ENCODE peak calls at places on chromosome 13, in six cellular contexts. One of them, this sample, is unnamed.

GRCh38 chr13:42649761-42650289 is 75.9 kb downstream of the TNFSF11 start:
- DNase-seq in thoracic aorta: no peak
- DNase-seq in H1: no peak
- DNase-seq in NT2/D1: no peak
- DNase-seq in brain microvascular endothelial cell: no peak
- DNase-seq in A673: peak; percentile 14
- DNase-seq in this sample: peak; percentile 15

GRCh38 chr13:27211771-27212364 is 39.5 kb upstream of the RPL21 start:
- DNase-seq in NT2/D1: no peak
- DNase-seq in A673: no peak
- DNase-seq in H1: no peak
- DNase-seq in brain microvascular endothelial cell: peak; percentile 82
- DNase-seq in thoracic aorta: no peak
- DNase-seq in this sample: peak; percentile 77

GRCh38 chr13:47904891-47905290 is 96.2 kb downstream of the SUCLA2 start:
- DNase-seq in thoracic aorta: no peak
- DNase-seq in H1: no peak
- DNase-seq in NT2/D1: no peak
- DNase-seq in A673: peak; percentile 62
- DNase-seq in brain microvascular endothelial cell: no peak
- DNase-seq in this sample: no peak

GRCh38 chr13:59144700-59145099 is 1019.0 kb downstream of the DIAPH3 start:
- DNase-seq in brain microvascular endothelial cell: no peak
- DNase-seq in NT2/D1: no peak
- DNase-seq in H1: no peak
- DNase-seq in A673: no peak
- DNase-seq in thoracic aorta: no peak
- DNase-seq in this sample: peak; percentile 77

GRCh38 chr13:73844986-73845385 is 289.2 kb downstream of the KLF12 start:
- DNase-seq in thoracic aorta: no peak
- DNase-seq in NT2/D1: no peak
- DNase-seq in H1: no peak
- DNase-seq in brain microvascular endothelial cell: no peak
- DNase-seq in A673: no peak
- DNase-seq in this sample: no peak

GRCh38 chr13:62910541-62910940 is 1494.9 kb upstream of the PCDH20 start:
- DNase-seq in NT2/D1: no peak
- DNase-seq in A673: peak; percentile 43
- DNase-seq in brain microvascular endothelial cell: no peak
- DNase-seq in H1: no peak
- DNase-seq in thoracic aorta: no peak
- DNase-seq in this sample: no peak

GRCh38 chr13:45269204-45269603 is 68.4 kb upstream of the KCTD4 start:
- DNase-seq in A673: no peak
- DNase-seq in NT2/D1: no peak
- DNase-seq in brain microvascular endothelial cell: peak; percentile 7
- DNase-seq in thoracic aorta: no peak
- DNase-seq in H1: no peak
- DNase-seq in this sample: peak; percentile 55

GRCh38 chr13:61838568-61838967 is 422.9 kb upstream of the PCDH20 start:
- DNase-seq in A673: no peak
- DNase-seq in NT2/D1: no peak
- DNase-seq in H1: no peak
- DNase-seq in brain microvascular endothelial cell: no peak
- DNase-seq in thoracic aorta: no peak
- DNase-seq in this sample: no peak

GRCh38 chr13:114275309-114275708 is 6.1 kb upstream of the UPF3A start:
- DNase-seq in NT2/D1: no peak
- DNase-seq in H1: no peak
- DNase-seq in A673: no peak
- DNase-seq in brain microvascular endothelial cell: no peak
- DNase-seq in thoracic aorta: no peak
- DNase-seq in this sample: no peak

GRCh38 chr13:20945952-20946383 is 43.4 kb upstream of the XPO4 start:
- DNase-seq in brain microvascular endothelial cell: no peak
- DNase-seq in NT2/D1: no peak
- DNase-seq in thoracic aorta: no peak
- DNase-seq in H1: peak; percentile 56
- DNase-seq in A673: no peak
- DNase-seq in this sample: peak; percentile 29

GRCh38 chr13:25965596-25965995 is 86.2 kb downstream of the SHISA2 start:
- DNase-seq in NT2/D1: no peak
- DNase-seq in A673: no peak
- DNase-seq in brain microvascular endothelial cell: no peak
- DNase-seq in H1: no peak
- DNase-seq in thoracic aorta: no peak
- DNase-seq in this sample: no peak

GRCh38 chr13:34349091-34349722 is 531.3 kb downstream of the RFC3 start:
- DNase-seq in NT2/D1: no peak
- DNase-seq in H1: no peak
- DNase-seq in thoracic aorta: no peak
- DNase-seq in A673: no peak
- DNase-seq in brain microvascular endothelial cell: peak; percentile 97
- DNase-seq in this sample: no peak

GRCh38 chr13:92158335-92158734 is 759.9 kb downstream of the GPC5 start:
- DNase-seq in A673: no peak
- DNase-seq in H1: no peak
- DNase-seq in brain microvascular endothelial cell: peak; percentile 13
- DNase-seq in NT2/D1: no peak
- DNase-seq in thoracic aorta: no peak
- DNase-seq in this sample: no peak

GRCh38 chr13:31848621-31849020 is 109.3 kb downstream of the RXFP2 start:
- DNase-seq in thoracic aorta: no peak
- DNase-seq in H1: no peak
- DNase-seq in A673: no peak
- DNase-seq in NT2/D1: no peak
- DNase-seq in brain microvascular endothelial cell: no peak
- DNase-seq in this sample: no peak

GRCh38 chr13:29523199-29523931 is 72.1 kb downstream of the SLC7A1 start:
- DNase-seq in brain microvascular endothelial cell: peak; percentile 95
- DNase-seq in A673: no peak
- DNase-seq in H1: no peak
- DNase-seq in NT2/D1: no peak
- DNase-seq in thoracic aorta: no peak
- DNase-seq in this sample: no peak

GRCh38 chr13:93265800-93266199 is 39.2 kb downstream of the GPC6 start:
- DNase-seq in thoracic aorta: no peak
- DNase-seq in NT2/D1: no peak
- DNase-seq in A673: no peak
- DNase-seq in brain microvascular endothelial cell: no peak
- DNase-seq in H1: no peak
- DNase-seq in this sample: no peak

GRCh38 chr13:99969368-99969933 is 2.1 kb downstream of the ZIC5 start:
- DNase-seq in NT2/D1: no peak
- DNase-seq in brain microvascular endothelial cell: no peak
- DNase-seq in H1: no peak
- DNase-seq in thoracic aorta: no peak
- DNase-seq in A673: no peak
- DNase-seq in this sample: peak; percentile 32
- H3K27me3 ChIP-seq in NT2/D1: peaks cover 60% of the 10 kb centered on the region
- H3K27me3 ChIP-seq in brain microvascular endothelial cell: peaks cover 16% of the 10 kb centered on the region
- H3K27me3 ChIP-seq in H1: no peaks in the 10 kb centered on the region
- H3K27me3 ChIP-seq in thoracic aorta: peaks cover 45% of the 10 kb centered on the region
- H3K27me3 ChIP-seq in A673: no peaks in the 10 kb centered on the region
- H3K27me3 ChIP-seq in this sample: peaks cover 88% of the 10 kb centered on the region

DNA sequence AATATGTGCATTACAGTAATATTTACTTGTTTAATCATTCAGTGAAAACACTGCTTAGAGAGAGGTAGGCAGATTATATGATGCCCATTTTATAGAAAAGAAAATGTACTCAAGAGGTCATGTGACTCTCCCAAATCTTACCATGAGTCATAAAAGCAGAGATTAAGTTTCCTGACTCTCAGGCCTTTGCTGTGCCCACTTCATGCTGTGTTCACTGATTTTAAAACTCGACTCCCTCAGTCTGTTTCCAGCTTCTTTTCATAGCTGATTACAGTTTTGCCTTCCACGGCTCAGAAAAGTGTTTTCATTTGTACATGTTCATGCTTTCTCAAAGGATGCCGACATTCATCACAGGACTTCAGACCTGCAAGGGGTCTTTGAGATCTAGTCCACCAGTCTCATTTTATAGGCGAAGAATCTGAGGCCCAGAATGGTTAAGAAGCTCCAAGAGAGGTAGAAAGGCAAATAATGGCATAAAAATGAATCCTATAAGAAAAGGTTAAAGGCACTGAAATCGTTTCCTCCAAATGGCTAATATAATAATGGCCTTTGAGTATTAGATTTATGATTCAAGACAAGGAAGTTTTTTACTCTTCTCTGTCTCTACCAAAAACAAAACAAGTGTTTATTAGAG is 9.0 kb upstream of the IPO5 start:
- DNase-seq in H1: no peak
- DNase-seq in A673: peak; percentile 86
- DNase-seq in brain microvascular endothelial cell: peak; percentile 41
- DNase-seq in thoracic aorta: no peak
- DNase-seq in NT2/D1: no peak
- DNase-seq in this sample: peak; percentile 59
- H3K36me3 ChIP-seq in H1: no peaks in the 10 kb centered on the region
- H3K36me3 ChIP-seq in A673: no peaks in the 10 kb centered on the region
- H3K36me3 ChIP-seq in brain microvascular endothelial cell: no peaks in the 10 kb centered on the region
- H3K36me3 ChIP-seq in thoracic aorta: no peaks in the 10 kb centered on the region
- H3K36me3 ChIP-seq in NT2/D1: no peaks in the 10 kb centered on the region
- H3K36me3 ChIP-seq in this sample: no peaks in the 10 kb centered on the region

DNA sequence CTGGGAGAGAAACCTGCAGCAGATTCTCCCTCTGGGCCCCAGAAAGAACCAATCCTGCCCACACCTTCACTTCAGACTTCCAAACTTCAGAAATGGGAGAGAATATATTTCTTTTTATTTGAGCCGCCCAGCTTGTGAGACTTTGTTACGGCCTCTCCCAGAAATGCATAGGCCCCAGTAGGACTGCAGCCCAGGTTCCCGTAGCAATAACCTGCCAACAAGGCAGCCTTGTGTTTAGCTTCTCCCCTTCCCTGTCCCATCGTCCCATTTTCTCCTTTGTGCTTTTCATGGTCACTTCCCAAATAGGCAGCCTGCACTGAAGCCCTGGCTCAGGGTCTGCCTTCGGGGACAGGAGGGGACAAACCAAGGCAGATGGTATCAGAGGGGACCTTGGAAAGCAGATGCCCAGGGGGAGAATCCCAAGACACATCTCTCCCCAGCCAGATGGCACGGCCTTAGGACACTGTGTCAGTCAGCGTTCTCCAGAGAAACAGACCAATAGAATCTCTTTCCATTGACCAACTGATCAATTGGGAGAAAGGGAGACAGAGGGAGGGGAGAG is 3.7 kb upstream of the ARHGEF7 start:
- DNase-seq in NT2/D1: no peak
- DNase-seq in thoracic aorta: no peak
- DNase-seq in A673: no peak
- DNase-seq in H1: no peak
- DNase-seq in brain microvascular endothelial cell: no peak
- DNase-seq in this sample: no peak
- H3K27me3 ChIP-seq in NT2/D1: peaks cover 57% of the 10 kb centered on the region
- H3K27me3 ChIP-seq in thoracic aorta: no peaks in the 10 kb centered on the region
- H3K27me3 ChIP-seq in A673: peaks cover 89% of the 10 kb centered on the region
- H3K27me3 ChIP-seq in H1: peaks cover 7% of the 10 kb centered on the region
- H3K27me3 ChIP-seq in brain microvascular endothelial cell: peaks cover 34% of the 10 kb centered on the region
- H3K27me3 ChIP-seq in this sample: peaks cover 74% of the 10 kb centered on the region

GRCh38 chr13:110648848-110649421 is 33.6 kb downstream of the NAXD start:
- DNase-seq in brain microvascular endothelial cell: no peak
- DNase-seq in thoracic aorta: no peak
- DNase-seq in H1: peak; percentile 47
- DNase-seq in A673: no peak
- DNase-seq in NT2/D1: no peak
- DNase-seq in this sample: no peak

GRCh38 chr13:110651726-110652230 is 36.4 kb downstream of the NAXD start:
- DNase-seq in H1: no peak
- DNase-seq in NT2/D1: no peak
- DNase-seq in A673: no peak
- DNase-seq in thoracic aorta: no peak
- DNase-seq in brain microvascular endothelial cell: no peak
- DNase-seq in this sample: no peak

GRCh38 chr13:110649551-110649950 is 34.2 kb downstream of the NAXD start:
- DNase-seq in A673: no peak
- DNase-seq in H1: peak; percentile 36
- DNase-seq in brain microvascular endothelial cell: no peak
- DNase-seq in thoracic aorta: no peak
- DNase-seq in NT2/D1: no peak
- DNase-seq in this sample: no peak

GRCh38 chr13:110651271-110651670 is 35.9 kb downstream of the NAXD start:
- DNase-seq in A673: no peak
- DNase-seq in H1: peak; percentile 38
- DNase-seq in NT2/D1: no peak
- DNase-seq in thoracic aorta: no peak
- DNase-seq in brain microvascular endothelial cell: no peak
- DNase-seq in this sample: no peak

DNA sequence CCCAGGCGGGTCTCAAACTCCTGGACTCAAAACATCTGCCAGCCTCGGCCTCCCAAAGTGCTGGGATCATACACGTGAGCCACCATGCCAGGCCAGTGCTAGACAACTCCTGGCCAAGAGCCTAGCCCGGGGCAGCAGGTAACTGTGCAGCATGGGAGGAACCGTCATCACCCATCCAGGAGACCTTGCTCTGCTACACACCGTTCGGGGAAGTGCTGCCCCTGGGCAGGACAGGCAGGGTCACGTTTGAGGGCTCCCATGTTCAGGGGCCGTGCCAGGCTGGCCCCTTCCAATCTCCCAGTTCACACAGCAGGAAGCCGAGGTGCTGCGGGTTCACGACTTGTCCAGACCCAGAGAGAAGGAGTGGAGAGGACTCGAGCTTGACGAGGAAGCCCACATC is 35.1 kb downstream of the NAXD start:
- DNase-seq in thoracic aorta: no peak
- DNase-seq in brain microvascular endothelial cell: no peak
- DNase-seq in A673: no peak
- DNase-seq in NT2/D1: no peak
- DNase-seq in H1: peak; percentile 33
- DNase-seq in this sample: no peak
- H3K36me3 ChIP-seq in thoracic aorta: peaks cover 17% of the 10 kb centered on the region
- H3K36me3 ChIP-seq in brain microvascular endothelial cell: peaks cover 2% of the 10 kb centered on the region
- H3K36me3 ChIP-seq in A673: peaks cover 2% of the 10 kb centered on the region
- H3K36me3 ChIP-seq in NT2/D1: peaks cover 32% of the 10 kb centered on the region
- H3K36me3 ChIP-seq in H1: no peaks in the 10 kb centered on the region
- H3K36me3 ChIP-seq in this sample: peaks cover 8% of the 10 kb centered on the region

GRCh38 chr13:36673352-36673751 is 468 bp upstream of the SERTM1 start:
- DNase-seq in thoracic aorta: no peak
- DNase-seq in H1: peak; percentile 47
- DNase-seq in brain microvascular endothelial cell: no peak
- DNase-seq in A673: no peak
- DNase-seq in NT2/D1: no peak
- DNase-seq in this sample: no peak
- H3K27me3 ChIP-seq in thoracic aorta: no peaks in the 10 kb centered on the region
- H3K27me3 ChIP-seq in H1: peaks cover 13% of the 10 kb centered on the region
- H3K27me3 ChIP-seq in brain microvascular endothelial cell: peaks cover 19% of the 10 kb centered on the region
- H3K27me3 ChIP-seq in A673: no peaks in the 10 kb centered on the region
- H3K27me3 ChIP-seq in NT2/D1: peaks cover 38% of the 10 kb centered on the region
- H3K27me3 ChIP-seq in this sample: peaks cover 79% of the 10 kb centered on the region

DNA sequence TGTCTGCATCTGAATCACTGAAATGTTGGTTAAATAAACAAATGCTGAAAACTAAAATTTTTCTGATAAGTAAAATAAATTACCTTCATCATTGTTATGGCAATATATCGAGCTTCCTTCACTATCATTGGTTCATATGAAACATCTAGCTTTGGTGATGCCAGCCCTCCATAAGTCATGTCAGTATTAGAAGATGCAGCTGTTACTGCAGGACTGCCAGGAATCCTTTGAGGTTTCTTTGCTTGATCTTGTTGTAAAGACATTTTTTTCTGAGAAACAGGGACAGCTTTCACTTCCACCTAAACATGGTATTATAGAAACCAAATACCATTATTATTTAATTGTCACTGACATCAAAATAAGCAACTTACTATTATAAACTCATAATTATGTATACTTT is 123.7 kb upstream of the FBXL3 start:
- DNase-seq in thoracic aorta: no peak
- DNase-seq in NT2/D1: no peak
- DNase-seq in brain microvascular endothelial cell: no peak
- DNase-seq in A673: no peak
- DNase-seq in H1: no peak
- DNase-seq in this sample: no peak
- H3K36me3 ChIP-seq in thoracic aorta: peaks cover 13% of the 10 kb centered on the region
- H3K36me3 ChIP-seq in NT2/D1: peaks cover 6% of the 10 kb centered on the region
- H3K36me3 ChIP-seq in brain microvascular endothelial cell: peaks cover 1% of the 10 kb centered on the region
- H3K36me3 ChIP-seq in A673: peaks cover 4% of the 10 kb centered on the region
- H3K36me3 ChIP-seq in H1: peaks cover 4% of the 10 kb centered on the region
- H3K36me3 ChIP-seq in this sample: peaks cover 6% of the 10 kb centered on the region

This sample was measured in cardiac muscle cell.